ENCODE peak calls at places on chromosomes 2 and 18, in four cellular contexts. G is colonic mucosa, W is thyroid gland, U is A549. H is an unnamed sample.

GRCh38 chr2:157838442-157839161 is 37.5 kb downstream of the ACVR1 start:
- DNase-seq in W (peak; percentile 35), U (peak; percentile 60), G (peak; percentile 34), H (no peak)

GRCh38 chr2:48346124-48346536 is 183.8 kb upstream of the STON1 start:
- DNase-seq in W (no peak), G (peak; percentile 35), U (peak; percentile 85), H (no peak)

GRCh38 chr2:43251171-43251731 is 24.8 kb upstream of the ZFP36L2 start:
- DNase-seq in W (no peak), G (no peak), U (no peak), H (no peak)

GRCh38 chr2:17620841-17621240 is 80.3 kb downstream of the VSNL1 start:
- DNase-seq in G (no peak), W (no peak), U (no peak), H (no peak)

GRCh38 chr18:68604256-68604655 is 110.7 kb downstream of the TMX3 start:
- DNase-seq in W (no peak), G (no peak), U (no peak), H (no peak)

GRCh38 chr18:63882333-63883141 is 5.0 kb upstream of the SERPINB2 start:
- DNase-seq in W (peak; percentile 14), U (peak; percentile 28), G (no peak), H (no peak)

GRCh38 chr2:27860111-27860510 is 30.1 kb downstream of the RBKS start:
- DNase-seq in U (peak; percentile 26), W (no peak), G (no peak), H (no peak)

GRCh38 chr18:25941556-25941955 is 148.9 kb downstream of the SS18 start:
- DNase-seq in U (no peak), W (no peak), G (no peak), H (no peak)

GRCh38 chr2:118844261-118845004 is 3.0 kb downstream of the EN1 start:
- DNase-seq in W (no peak), U (no peak), G (no peak), H (no peak)

GRCh38 chr2:206378835-206379234 is 64.5 kb upstream of the ADAM23 start:
- DNase-seq in U (no peak), W (no peak), G (no peak), H (no peak)

GRCh38 chr2:76998713-76999112 is 523.5 kb downstream of the LRRTM4 start:
- DNase-seq in U (no peak), W (no peak), G (no peak), H (no peak)

GRCh38 chr2:1715184-1716012 is 28.9 kb downstream of the PXDN start:
- DNase-seq in G (no peak), U (no peak), W (no peak), H (no peak)

GRCh38 chr18:9055185-9055584 is 47.3 kb upstream of the NDUFV2 start:
- DNase-seq in G (no peak), U (peak; percentile 47), W (no peak), H (no peak)

DNA sequence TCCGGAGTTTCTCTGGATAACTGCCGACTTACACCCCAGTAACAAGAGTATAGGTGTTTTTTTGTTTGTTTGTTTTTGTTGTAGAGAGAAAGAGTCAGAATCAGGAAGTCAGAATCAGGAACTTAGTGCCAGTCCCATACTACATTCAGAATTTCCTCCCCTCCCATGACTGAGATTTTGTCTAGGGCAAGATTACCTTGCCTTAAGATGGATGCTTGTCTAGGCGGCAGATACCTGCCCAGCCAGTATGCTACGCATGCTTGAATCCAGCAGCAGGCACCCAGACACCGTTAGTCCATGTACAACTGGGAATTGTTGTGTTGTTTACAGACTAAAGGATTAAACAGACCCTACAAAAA is 6.1 kb downstream of the XRCC5 start:
- DNase-seq in G (no peak), U (peak; percentile 36), W (peak; percentile 53), H (no peak)
- H3K4me1 ChIP-seq in G (no peaks in the 10 kb centered on the region), U (peaks cover 30% of the 10 kb centered on the region), W (peaks cover 35% of the 10 kb centered on the region), H (peaks cover 94% of the 10 kb centered on the region)

GRCh38 chr2:124708661-124709060 is 683.6 kb downstream of the CNTNAP5 start:
- DNase-seq in W (no peak), U (no peak), G (no peak), H (no peak)
- H3K4me1 ChIP-seq in W (no peaks in the 10 kb centered on the region), U (no peaks in the 10 kb centered on the region), G (no peaks in the 10 kb centered on the region), H (no peaks in the 10 kb centered on the region)

GRCh38 chr2:74500578-74500946 is 1.2 kb upstream of the LBX2 start:
- DNase-seq in G (no peak), U (no peak), W (no peak), H (no peak)

GRCh38 chr2:74501335-74502071 is 2.1 kb upstream of the LBX2 start:
- DNase-seq in U (no peak), W (no peak), G (no peak), H (no peak)

GRCh38 chr2:74502720-74503505 is 3.5 kb upstream of the LBX2 start:
- DNase-seq in W (peak; percentile 68), G (peak; percentile 90), U (peak; percentile 73), H (no peak)

GRCh38 chr2:74503506-74504475 is 3.7 kb downstream of the PCGF1 start:
- DNase-seq in G (no peak), U (no peak), W (no peak), H (no peak)

GRCh38 chr2:74502147-74502719 is 2.8 kb upstream of the LBX2 start:
- DNase-seq in W (no peak), G (peak; percentile 81), U (no peak), H (no peak)
- H3K4me1 ChIP-seq in W (peaks cover 51% of the 10 kb centered on the region), G (peaks cover 27% of the 10 kb centered on the region), U (peaks cover 29% of the 10 kb centered on the region), H (peaks cover 50% of the 10 kb centered on the region)

GRCh38 chr18:24231773-24232735 is 93.2 kb downstream of the CABYR start:
- DNase-seq in G (no peak), U (peak; percentile 35), W (no peak), H (no peak)

GRCh38 chr18:24230766-24231165 is 91.9 kb downstream of the CABYR start:
- DNase-seq in U (no peak), W (no peak), G (no peak), H (no peak)

GRCh38 chr18:24234850-24235418 is 96.1 kb downstream of the CABYR start:
- DNase-seq in U (no peak), G (no peak), W (no peak), H (no peak)

GRCh38 chr18:24234330-24234729 is 95.5 kb downstream of the CABYR start:
- DNase-seq in U (no peak), G (no peak), W (no peak), H (no peak)

DNA sequence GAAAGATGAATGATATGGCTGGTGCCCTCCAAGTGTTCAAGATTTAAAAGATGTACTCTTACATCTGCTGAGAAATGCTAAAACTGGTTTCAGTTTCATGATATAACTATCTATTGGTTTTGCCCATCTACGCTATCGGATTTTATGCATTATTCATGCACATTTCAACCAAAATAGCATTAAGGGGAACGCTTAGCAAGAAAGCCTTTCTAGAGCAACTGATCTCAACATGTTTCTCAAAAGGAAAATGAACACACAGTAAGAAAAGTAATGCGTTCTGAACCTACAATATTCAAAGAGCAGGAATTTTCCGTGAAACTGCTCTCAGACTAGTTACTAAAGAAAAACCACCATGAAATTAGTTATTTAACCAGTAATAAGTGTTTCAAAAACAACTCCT is 94.0 kb downstream of the CABYR start:
- DNase-seq in U (no peak), G (no peak), W (no peak), H (no peak)
- H3K4me1 ChIP-seq in U (peaks cover 36% of the 10 kb centered on the region), G (no peaks in the 10 kb centered on the region), W (no peaks in the 10 kb centered on the region), H (no peaks in the 10 kb centered on the region)

GRCh38 chr2:231189571-231190495 is 8.6 kb upstream of the ARMC9 start:
- DNase-seq in U (no peak), W (peak; percentile 74), G (peak; percentile 44), H (no peak)

GRCh38 chr2:231188506-231189170 is 9.8 kb upstream of the ARMC9 start:
- DNase-seq in G (no peak), W (no peak), U (no peak), H (no peak)

GRCh38 chr2:231189171-231189530 is 9.3 kb upstream of the ARMC9 start:
- DNase-seq in U (no peak), G (no peak), W (no peak), H (no peak)

GRCh38 chr2:231186325-231186724 is 12.1 kb upstream of the ARMC9 start:
- DNase-seq in W (no peak), U (no peak), G (no peak), H (no peak)

DNA sequence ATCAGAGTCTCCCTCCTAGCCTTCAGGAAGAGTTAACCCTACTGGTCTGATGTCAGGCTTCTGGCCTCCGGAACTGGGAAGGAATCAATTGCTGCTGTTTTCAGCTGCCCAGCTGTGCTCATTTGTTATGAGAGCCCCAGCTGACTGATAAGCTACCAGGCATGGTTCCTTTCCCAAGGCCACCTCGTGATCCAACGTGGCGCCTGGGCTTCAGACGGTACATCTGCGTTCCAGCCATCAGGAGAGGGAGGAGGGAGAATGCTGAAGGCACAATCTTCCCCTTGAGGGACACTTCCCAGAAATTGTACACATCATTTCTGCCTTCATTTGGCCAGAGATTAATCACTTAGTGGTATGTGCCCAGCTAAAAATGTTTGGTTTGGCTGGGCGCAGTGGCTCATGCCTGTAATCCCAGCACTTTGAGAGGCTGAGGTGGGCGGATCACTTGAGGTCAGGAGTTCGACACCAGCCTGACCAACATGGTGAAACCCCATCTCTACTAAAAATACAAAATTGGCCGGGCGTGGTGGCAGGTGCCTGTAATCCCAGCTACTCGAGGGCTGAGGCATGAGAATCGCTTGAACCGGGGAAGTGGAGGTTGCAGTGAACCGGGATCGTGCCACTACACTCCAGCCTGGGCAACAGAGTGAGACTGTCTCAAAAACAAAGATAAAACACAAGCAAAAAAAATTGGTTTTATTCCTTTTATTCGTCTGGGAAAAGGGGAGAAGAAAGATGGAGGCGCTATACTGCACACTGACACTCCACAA is 10.5 kb upstream of the ARMC9 start:
- DNase-seq in G (no peak), U (no peak), W (no peak), H (no peak)
- H3K4me1 ChIP-seq in G (no peaks in the 10 kb centered on the region), U (no peaks in the 10 kb centered on the region), W (peaks cover 37% of the 10 kb centered on the region), H (no peaks in the 10 kb centered on the region)

GRCh38 chr2:65313954-65314256 is 86.3 kb downstream of the ACTR2 start:
- DNase-seq in W (no peak), G (no peak), U (no peak), H (no peak)

GRCh38 chr2:65311049-65311448 is 83.4 kb downstream of the ACTR2 start:
- DNase-seq in G (no peak), W (no peak), U (no peak), H (no peak)

GRCh38 chr2:65315042-65315441 is 87.4 kb downstream of the ACTR2 start:
- DNase-seq in U (no peak), G (no peak), W (no peak), H (no peak)

GRCh38 chr2:65311596-65311995 is 84.0 kb downstream of the ACTR2 start:
- DNase-seq in U (no peak), G (no peak), W (no peak), H (no peak)

DNA sequence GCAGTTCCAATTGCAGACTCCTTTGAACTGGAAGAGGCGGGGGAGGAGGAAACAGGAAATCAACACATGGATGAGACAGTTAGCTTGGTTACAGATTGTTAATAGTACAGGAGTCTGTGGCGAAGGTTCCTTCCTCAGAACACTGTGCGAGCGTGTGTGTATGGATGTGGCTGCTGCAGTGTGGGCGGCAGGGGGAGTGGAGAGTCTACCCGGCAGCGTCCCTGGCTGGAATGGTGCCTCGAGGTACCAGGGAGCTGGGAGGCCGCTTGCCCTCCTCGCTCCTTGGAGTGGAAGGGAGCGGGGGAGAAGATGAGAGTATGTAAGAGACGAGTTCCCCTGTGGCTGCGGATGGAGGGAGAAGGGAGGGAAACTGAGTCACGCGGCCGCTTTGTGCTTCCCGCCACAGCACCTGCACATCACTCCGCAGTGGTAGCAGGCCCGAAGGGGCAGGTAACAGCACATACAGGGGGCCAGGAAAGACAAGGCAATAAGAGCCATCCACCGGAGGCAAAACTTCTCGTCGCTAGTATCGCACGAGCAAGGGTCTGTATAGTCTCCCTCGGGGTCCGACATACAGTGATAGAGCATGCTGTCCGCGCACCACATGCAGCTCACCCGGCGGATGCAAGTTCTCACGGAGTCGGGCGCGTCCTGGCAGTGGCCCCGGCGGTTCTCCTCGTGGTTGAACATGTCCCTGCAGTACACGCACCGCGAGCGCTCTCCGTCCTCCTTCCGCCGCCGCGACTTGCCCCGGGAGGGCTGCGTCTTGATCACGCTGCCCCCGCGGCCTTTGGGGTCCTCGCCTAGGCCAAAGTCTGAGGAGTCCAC is 85.7 kb downstream of the ACTR2 start:
- DNase-seq in G (no peak), U (no peak), W (no peak), H (no peak)
- H3K4me1 ChIP-seq in G (no peaks in the 10 kb centered on the region), U (no peaks in the 10 kb centered on the region), W (peaks cover 8% of the 10 kb centered on the region), H (no peaks in the 10 kb centered on the region)

H was measured in CD8-positive, alpha-beta memory T cell.